ENCODE peak calls at places on chromosomes 7 and 10, in five cellular contexts. E, A, P, Q and Z are unnamed samples.

GRCh38 chr10:32412499-32412853 is 33.5 kb upstream of the CCDC7 start:
- DNase-seq in E (no peak), A (no peak), P (no peak), Q (no peak), Z (no peak)

GRCh38 chr10:43235070-43235900 is 31.6 kb downstream of the RASGEF1A start:
- DNase-seq in E (no peak), A (no peak), P (no peak), Q (no peak), Z (no peak)

GRCh38 chr7:30649717-30650116 is 32.5 kb downstream of the CRHR2 start:
- DNase-seq in E (no peak), A (no peak), P (no peak), Q (no peak), Z (no peak)

GRCh38 chr10:124701881-124702656 is 42.1 kb downstream of the FAM53B start:
- DNase-seq in E (peak), A (no peak), P (no peak), Q (no peak), Z (no peak)

GRCh38 chr10:16788125-16788524 is 29.1 kb downstream of the RSU1 start:
- DNase-seq in E (no peak), A (no peak), P (no peak), Q (no peak), Z (no peak)

GRCh38 chr7:40194743-40195142 is 59.9 kb downstream of the SUGCT start:
- DNase-seq in E (no peak), A (no peak), P (no peak), Q (no peak), Z (no peak)

GRCh38 chr7:133932591-133932990 is 194.5 kb upstream of the LRGUK start:
- DNase-seq in E (no peak), A (no peak), P (no peak), Q (no peak), Z (no peak)

GRCh38 chr10:84176836-84177474 is 3.4 kb downstream of the GPR15LG start:
- DNase-seq in E (no peak), A (no peak), P (no peak), Q (no peak), Z (no peak)

GRCh38 chr7:41624818-41625217 is 78.1 kb downstream of the INHBA start:
- DNase-seq in E (no peak), A (no peak), P (no peak), Q (no peak), Z (no peak)